ENCODE peak calls at places on chromosomes 2 and 18, in five cellular contexts. F is SK-N-MC; D is Caco-2; M is iPS DF 6.9; X is CD8-positive, alpha-beta memory T cell. A is an unnamed sample.

GRCh38 chr2:58965602-58966001 is 724.5 kb upstream of the FANCL start:
- DNase-seq in D (no peak), X (no peak), F (no peak), M (no peak), A (no peak)

GRCh38 chr2:141710589-141711239 is 420.1 kb downstream of the LRP1B start:
- DNase-seq in D (no peak), X (no peak), M (no peak), F (no peak), A (no peak)

GRCh38 chr2:38105911-38106310 is 30.0 kb upstream of the CYP1B1 start:
- DNase-seq in M (no peak), F (no peak), X (no peak), D (no peak), A (no peak)

GRCh38 chr2:96345403-96345802 is 9.8 kb downstream of the NCAPH start:
- DNase-seq in X (no peak), M (no peak), F (no peak), D (peak; percentile 22), A (no peak)

GRCh38 chr18:50560681-50561629 is 1.1 kb downstream of the MAPK4 start:
- DNase-seq in F (no peak), X (no peak), M (no peak), D (peak; percentile 2), A (no peak)

GRCh38 chr2:70630761-70631160 is 77.1 kb upstream of the TGFA start:
- DNase-seq in M (no peak), D (no peak), F (no peak), X (no peak), A (no peak)

GRCh38 chr2:23312996-23313606 is 71.9 kb upstream of the KLHL29 start:
- DNase-seq in D (peak; percentile 49), M (peak; percentile 47), F (no peak), X (no peak), A (no peak)

GRCh38 chr2:195333869-195334268 is 323.2 kb upstream of the SLC39A10 start:
- DNase-seq in X (no peak), D (no peak), F (no peak), M (no peak), A (no peak)

GRCh38 chr2:180122874-180123273 is 115.8 kb upstream of the CWC22 start:
- DNase-seq in D (no peak), M (no peak), X (no peak), F (no peak), A (no peak)

GRCh38 chr2:84169871-84170270 is 289.2 kb downstream of the SUCLG1 start:
- DNase-seq in X (no peak), D (no peak), M (no peak), F (no peak), A (no peak)

GRCh38 chr18:77119851-77120491 is 12.6 kb downstream of the MBP start:
- DNase-seq in F (no peak), D (no peak), M (no peak), X (no peak), A (no peak)

GRCh38 chr2:118705032-118705431 is 142.4 kb downstream of the EN1 start:
- DNase-seq in X (no peak), D (no peak), M (no peak), F (no peak), A (no peak)

GRCh38 chr2:225889452-225889851 is 489.9 kb downstream of the NYAP2 start:
- DNase-seq in F (peak; percentile 44), M (peak; percentile 16), D (peak; percentile 40), X (no peak), A (no peak)

GRCh38 chr18:10490401-10491289 is 35.2 kb upstream of the NAPG start:
- DNase-seq in X (peak; percentile 15), M (no peak), D (peak; percentile 11), F (no peak), A (no peak)

GRCh38 chr18:7234061-7234460 is 3.2 kb downstream of the LRRC30 start:
- DNase-seq in D (no peak), M (no peak), X (no peak), F (no peak), A (no peak)

GRCh38 chr18:2114765-2115164 is 456.5 kb downstream of the METTL4 start:
- DNase-seq in D (no peak), F (no peak), M (no peak), X (no peak), A (no peak)

GRCh38 chr2:182240862-182241371 is 185.9 kb downstream of the PDE1A start:
- DNase-seq in D (peak; percentile 43), X (no peak), F (no peak), M (no peak), A (no peak)

GRCh38 chr2:136376798-136377211 is 258.9 kb upstream of the CXCR4 start:
- DNase-seq in F (no peak), M (no peak), D (no peak), X (no peak), A (no peak)

GRCh38 chr2:173229086-173229485 is 125.6 kb upstream of the CDCA7 start:
- DNase-seq in D (no peak), X (no peak), F (no peak), M (no peak), A (no peak)

GRCh38 chr2:40844353-40845277 is 392.7 kb upstream of the SLC8A1 start:
- DNase-seq in X (no peak), F (no peak), D (peak; percentile 52), M (peak; percentile 16), A (no peak)

GRCh38 chr2:180696005-180696404 is 284.4 kb upstream of the UBE2E3 start:
- DNase-seq in D (no peak), X (no peak), M (no peak), F (no peak), A (no peak)

GRCh38 chr2:219689676-219690628 is 62.5 kb downstream of the SLC4A3 start:
- DNase-seq in D (peak; percentile 71), X (no peak), M (no peak), F (peak; percentile 26), A (no peak)

GRCh38 chr2:218002792-218003191 is at the start of gene TNS1:
- DNase-seq in F (no peak), D (no peak), X (no peak), M (no peak), A (no peak)

GRCh38 chr2:28688784-28689183 is 62.8 kb upstream of the PPP1CB start:
- DNase-seq in X (no peak), D (no peak), M (no peak), F (no peak), A (no peak)

GRCh38 chr2:85255456-85255812 is 72.4 kb downstream of the TGOLN2 start:
- DNase-seq in D (peak; percentile 51), X (no peak), M (no peak), F (no peak), A (no peak)

GRCh38 chr18:76955529-76956170 is 133.3 kb downstream of the ZNF236 start:
- DNase-seq in M (no peak), D (no peak), F (no peak), X (no peak), A (peak; percentile 86)

DNA sequence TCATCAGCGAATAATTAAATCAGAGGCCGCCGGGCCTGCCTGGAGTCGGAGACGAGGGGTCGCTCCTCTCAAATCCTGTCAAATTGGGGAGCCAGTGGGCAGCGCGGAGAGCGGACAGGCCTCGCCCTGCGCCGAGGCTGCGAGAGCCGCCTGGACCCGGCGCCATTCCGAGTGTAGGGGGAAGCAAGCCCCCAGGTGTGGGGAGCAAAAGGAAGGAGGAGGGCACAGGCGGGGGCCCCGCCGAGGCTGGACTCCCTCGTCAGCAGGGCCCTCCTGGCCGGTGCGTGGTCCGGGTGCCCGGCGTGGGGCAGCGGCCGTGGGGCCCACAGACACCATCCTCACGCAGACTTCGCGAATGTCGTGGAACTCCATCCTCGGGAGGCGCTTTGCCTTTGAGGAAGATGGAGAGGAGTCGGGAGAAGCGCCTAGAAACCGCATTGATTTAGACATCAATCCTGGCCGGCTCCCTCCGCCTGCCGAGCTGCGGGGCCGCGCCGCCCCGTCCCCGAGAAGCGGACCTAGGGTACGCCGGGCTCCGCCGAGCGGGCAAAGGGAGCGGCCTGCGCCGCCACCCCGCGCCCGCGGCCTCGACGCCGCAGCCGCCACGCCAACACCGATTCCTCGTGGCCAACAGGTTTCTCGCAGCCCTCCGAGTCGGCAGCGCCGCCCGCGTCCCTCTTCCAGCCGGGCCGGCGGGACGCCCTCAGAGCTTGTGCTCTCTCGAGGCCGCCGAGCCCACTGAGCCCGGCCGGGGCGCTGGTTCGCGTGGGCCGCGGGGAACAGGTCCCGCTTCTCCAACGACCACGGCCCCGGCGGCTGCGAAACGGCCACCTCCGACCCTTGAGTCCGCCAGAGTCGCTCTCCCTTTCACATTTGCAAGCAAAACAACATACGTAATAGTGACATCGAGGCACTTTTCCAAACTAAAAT is 6.7 kb upstream of the ONECUT2 start:
- DNase-seq in D (no peak), X (no peak), M (no peak), F (no peak), A (no peak)
- H3K4me3 ChIP-seq in D (no peak overlapping the region), X (no peak overlapping the region), M (peak overlapping the region; percentile 34), F (no peak overlapping the region), A (peak overlapping the region; percentile 37)

DNA sequence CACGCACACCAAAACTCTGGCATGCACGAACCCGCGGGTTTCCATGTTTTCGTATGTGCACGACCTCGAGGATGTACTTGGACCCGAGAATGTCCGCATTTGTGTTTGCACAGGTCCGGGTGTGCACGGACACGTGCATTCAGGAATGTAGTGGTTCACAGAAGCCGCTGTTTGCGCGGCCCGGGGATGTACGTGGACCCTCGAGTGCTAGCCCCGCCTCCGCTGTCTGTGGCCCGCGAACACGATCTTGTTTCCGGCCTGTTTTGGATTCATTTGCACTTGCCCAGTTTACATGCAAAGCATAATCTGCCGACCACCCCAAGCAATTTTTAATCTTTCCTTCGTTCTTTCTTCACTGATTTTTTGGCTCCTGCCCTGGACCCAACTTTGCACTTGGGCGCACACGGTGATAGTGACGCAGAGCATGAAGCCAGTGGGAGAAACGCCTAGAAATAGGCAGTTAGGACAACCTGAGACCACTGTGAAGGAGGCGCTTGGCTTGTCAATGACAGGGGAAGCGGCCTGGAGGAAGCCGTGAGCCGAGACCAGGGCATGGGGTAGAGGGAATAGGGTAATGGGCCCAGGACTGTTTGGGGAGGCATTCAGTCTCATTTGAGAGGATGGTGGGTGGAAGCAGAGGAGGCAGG is 45.4 kb upstream of the PTMA start:
- DNase-seq in D (peak; percentile 72), M (no peak), F (no peak), X (no peak), A (peak; percentile 69)
- H3K4me3 ChIP-seq in D (peak overlapping the region; percentile 40), M (no peak overlapping the region), F (no peak overlapping the region), X (peak overlapping the region; percentile 56), A (peak overlapping the region; percentile 51)

GRCh38 chr2:208034503-208035140 is 9.3 kb upstream of the PLEKHM3 start:
- DNase-seq in D (no peak), X (no peak), M (no peak), F (no peak), A (no peak)

GRCh38 chr2:208033701-208034502 is 8.6 kb upstream of the PLEKHM3 start:
- DNase-seq in D (peak; percentile 82), M (peak; percentile 39), X (peak; percentile 8), F (no peak), A (peak; percentile 66)

GRCh38 chr2:208037564-208038487 is 12.5 kb upstream of the PLEKHM3 start:
- DNase-seq in M (no peak), X (no peak), F (no peak), D (peak; percentile 56), A (no peak)

GRCh38 chr2:208039661-208040060 is 14.3 kb upstream of the PLEKHM3 start:
- DNase-seq in X (no peak), D (no peak), F (no peak), M (no peak), A (no peak)

DNA sequence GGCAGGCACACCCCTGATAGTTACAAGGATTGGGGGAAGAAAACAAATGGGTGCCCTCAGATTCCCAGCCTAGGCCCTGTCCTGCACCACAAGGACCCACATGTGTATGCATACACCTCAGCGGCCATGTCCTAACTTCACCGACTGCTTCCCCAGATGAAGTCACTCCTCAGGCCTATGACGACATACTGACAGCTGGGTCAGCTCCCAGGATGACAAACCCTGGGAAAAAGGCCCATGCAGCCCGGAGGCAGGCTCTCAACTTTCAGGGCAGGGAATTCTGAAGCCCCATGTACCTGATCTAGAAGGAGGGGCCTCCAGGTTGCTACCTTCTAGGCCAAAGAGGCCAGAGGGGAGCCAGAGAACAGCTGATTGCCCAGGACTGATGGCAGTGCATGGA is 11.0 kb upstream of the PLEKHM3 start:
- DNase-seq in D (no peak), X (no peak), M (no peak), F (no peak), A (no peak)
- H3K4me3 ChIP-seq in D (no peak overlapping the region), X (no peak overlapping the region), M (no peak overlapping the region), F (no peak overlapping the region), A (no peak overlapping the region)

GRCh38 chr2:200309296-200309846 is 2.9 kb downstream of the SPATS2L start:
- DNase-seq in F (no peak), X (no peak), D (no peak), M (no peak), A (no peak)
- H3K4me3 ChIP-seq in F (no peak overlapping the region), X (no peak overlapping the region), D (no peak overlapping the region), M (no peak overlapping the region), A (no peak overlapping the region)

A was measured in lower lobe of right lung.